ENCODE peak calls at places on chromosomes 2 and 18, in eight cellular contexts. A is fibroblast of the aortic adventitia, Q is foreskin fibroblast, E is GM10248, D is lower lobe of right lung, W is cardiac muscle cell, G is AG10803, I is astrocyte of the spinal cord. O is an unnamed sample.

GRCh38 chr2:227163998-227164744 is at the start of the genes COL4A3 and COL4A4:
- DNase-seq in I (no peak), E (peak; percentile 44), D (peak; percentile 84), W (peak; percentile 30), G (no peak), A (peak; percentile 18), Q (no peak), O (no peak)

GRCh38 chr2:234071664-234072063 is 21.2 kb downstream of the SPP2 start:
- DNase-seq in I (no peak), D (no peak), E (no peak), A (no peak), G (no peak), Q (no peak), W (no peak), O (no peak)

GRCh38 chr18:48913201-48913600 is 37.6 kb downstream of the SMAD7 start:
- DNase-seq in I (no peak), D (no peak), G (no peak), A (no peak), W (no peak), E (no peak), Q (no peak), O (peak; percentile 42)

GRCh38 chr18:37299471-37300304 is 265.9 kb downstream of the CELF4 start:
- DNase-seq in G (peak; percentile 96), W (peak; percentile 99), Q (peak; percentile 90), I (peak; percentile 95), D (peak; percentile 81), A (peak; percentile 94), E (no peak), O (no peak)

GRCh38 chr18:45449761-45450227 is 165.5 kb upstream of the SLC14A2 start:
- DNase-seq in A (peak; percentile 62), Q (peak; percentile 12), W (peak; percentile 2), D (peak; percentile 49), I (peak; percentile 43), E (no peak), G (peak; percentile 64), O (no peak)

GRCh38 chr2:17306219-17306618 is 212.0 kb downstream of the RAD51AP2 start:
- DNase-seq in D (no peak), G (no peak), A (no peak), E (no peak), Q (no peak), I (no peak), W (no peak), O (no peak)

GRCh38 chr2:101354910-101355309 is 32.4 kb downstream of the CREG2 start:
- DNase-seq in D (no peak), Q (no peak), W (no peak), G (no peak), A (no peak), I (no peak), E (no peak), O (no peak)

GRCh38 chr2:127575185-127575765 is 39.8 kb downstream of the MYO7B start:
- DNase-seq in D (no peak), E (peak; percentile 58), Q (no peak), W (no peak), A (no peak), G (no peak), I (no peak), O (no peak)

GRCh38 chr18:12079504-12080237 is 14.0 kb upstream of the ANKRD62 start:
- DNase-seq in A (peak; percentile 77), D (no peak), E (no peak), Q (no peak), I (peak; percentile 76), W (peak; percentile 80), G (peak; percentile 46), O (no peak)

GRCh38 chr2:68172990-68173715 is 15.5 kb downstream of the PNO1 start:
- DNase-seq in W (no peak), Q (no peak), E (no peak), I (no peak), G (no peak), A (no peak), D (no peak), O (no peak)

GRCh38 chr2:177799531-177799930 is 273.0 kb downstream of the PDE11A start:
- DNase-seq in E (no peak), D (no peak), A (peak; percentile 17), Q (no peak), W (peak; percentile 41), I (no peak), G (peak; percentile 40), O (no peak)

GRCh38 chr2:111705711-111706323 is 178.2 kb downstream of the ANAPC1 start:
- DNase-seq in D (no peak), I (peak; percentile 98), E (peak; percentile 70), Q (peak; percentile 75), G (peak; percentile 75), W (peak; percentile 57), A (peak; percentile 93), O (no peak)

GRCh38 chr2:221731432-221731831 is 159.3 kb upstream of the EPHA4 start:
- DNase-seq in A (no peak), I (no peak), G (no peak), Q (no peak), E (no peak), W (no peak), D (no peak), O (no peak)

GRCh38 chr2:119422521-119422920 is 9.1 kb upstream of the TMEM37 start:
- DNase-seq in I (no peak), W (no peak), Q (no peak), A (no peak), E (no peak), G (no peak), D (no peak), O (no peak)

GRCh38 chr2:222169346-222169745 is 129.5 kb downstream of the PAX3 start:
- DNase-seq in W (no peak), Q (no peak), A (no peak), I (peak; percentile 75), D (no peak), G (peak; percentile 36), E (no peak), O (no peak)

GRCh38 chr2:86414996-86415395 is 26.2 kb upstream of the KDM3A start:
- DNase-seq in W (no peak), I (no peak), Q (no peak), G (no peak), E (no peak), D (no peak), A (no peak), O (no peak)

GRCh38 chr18:48714873-48715272 is 176.0 kb downstream of the CTIF start:
- DNase-seq in E (no peak), Q (no peak), W (no peak), A (no peak), G (no peak), D (peak; percentile 36), I (no peak), O (no peak)

GRCh38 chr2:105576440-105577241 is 168.1 kb upstream of the NCK2 start:
- DNase-seq in D (no peak), I (peak; percentile 48), E (peak; percentile 59), W (peak; percentile 85), Q (peak; percentile 39), G (peak; percentile 64), A (peak; percentile 59), O (no peak)
- TF ChIP-seq CTCF in D (peak; percentile 40), I (peak; percentile 52), E (peak; percentile 61), W (peak; percentile 59), Q (peak; percentile 33), G (peak; percentile 68), A (peak; percentile 64), O (peak; percentile 80)

GRCh38 chr18:4631239-4631638 is 176.1 kb upstream of the DLGAP1 start:
- DNase-seq in G (no peak), W (no peak), I (no peak), Q (no peak), E (no peak), A (no peak), D (no peak), O (no peak)
- TF ChIP-seq CTCF in G (no peak), W (no peak), I (no peak), Q (no peak), E (no peak), A (no peak), D (no peak), O (no peak)

GRCh38 chr2:49367003-49367402 is 212.7 kb upstream of the FSHR start:
- DNase-seq in G (no peak), I (no peak), Q (no peak), W (no peak), A (no peak), D (no peak), E (no peak), O (no peak)
- TF ChIP-seq CTCF in G (no peak), I (no peak), Q (no peak), W (no peak), A (no peak), D (no peak), E (no peak), O (no peak)

GRCh38 chr2:14634885-14635871 is 2.7 kb downstream of the LRATD1 start:
- DNase-seq in D (peak; percentile 77), A (peak; percentile 45), G (peak; percentile 67), Q (peak; percentile 42), W (peak; percentile 54), I (peak; percentile 75), E (peak; percentile 30), O (no peak)
- TF ChIP-seq CTCF in D (no peak), A (no peak), G (peak; percentile 14), Q (peak; percentile 8), W (no peak), I (peak; percentile 25), E (no peak), O (no peak)

GRCh38 chr18:27838230-27838629 is 338.7 kb downstream of the CDH2 start:
- DNase-seq in E (no peak), W (peak; percentile 6), A (no peak), G (no peak), I (peak; percentile 17), D (no peak), Q (no peak), O (no peak)
- TF ChIP-seq CTCF in E (no peak), W (no peak), A (no peak), G (no peak), I (no peak), D (no peak), Q (no peak), O (no peak)

GRCh38 chr2:18349421-18349820 is 211.0 kb downstream of the RDH14 start:
- DNase-seq in D (no peak), W (no peak), E (no peak), A (no peak), I (no peak), G (no peak), Q (no peak), O (no peak)

GRCh38 chr2:18345848-18346247 is 214.6 kb downstream of the RDH14 start:
- DNase-seq in A (peak; percentile 47), G (peak; percentile 23), E (no peak), D (peak; percentile 62), W (no peak), I (peak; percentile 40), Q (no peak), O (no peak)

GRCh38 chr2:18342901-18343300 is 217.6 kb downstream of the RDH14 start:
- DNase-seq in Q (no peak), G (no peak), W (no peak), A (no peak), D (no peak), E (no peak), I (no peak), O (no peak)

DNA sequence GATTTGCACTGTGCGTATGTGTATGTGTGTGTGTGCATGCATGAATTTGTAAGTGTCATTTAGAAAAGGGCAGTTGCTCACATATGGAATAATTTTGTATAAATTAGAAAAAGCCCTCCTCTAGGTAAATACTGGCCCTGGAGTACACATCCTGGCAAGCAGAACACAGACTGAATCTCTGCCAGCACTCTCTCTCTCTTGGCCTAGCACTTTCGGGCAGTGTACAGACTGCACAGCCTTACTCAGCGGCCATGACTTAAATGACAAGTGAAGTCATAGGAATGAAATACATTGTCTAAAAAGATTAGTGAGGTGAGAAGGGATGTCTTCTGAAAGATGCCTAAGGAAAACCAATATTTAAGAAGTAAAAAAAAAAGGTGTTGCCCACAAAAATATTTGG is 214.1 kb downstream of the RDH14 start:
- DNase-seq in G (no peak), D (no peak), A (peak; percentile 45), W (peak; percentile 35), E (no peak), Q (no peak), I (peak; percentile 26), O (no peak)
- TF ChIP-seq CTCF in G (no peak), D (no peak), A (no peak), W (no peak), E (no peak), Q (no peak), I (no peak), O (no peak)